ENCODE peak calls at places on chromosomes 3 and 15, in ten cellular contexts. V is AG04450, A is heart right ventricle, M is LNCaP clone FGC, J is HCT116, B is MM.1S, U is uterus, E is OCI-LY7, X is adrenal gland, S is AG10803. Z is an unnamed sample.

GRCh38 chr3:23592961-23593931 is 212.5 kb upstream of the UBE2E1 start:
- DNase-seq in V (no peak), A (no peak), M (peak; percentile 98), J (no peak), B (no peak), U (no peak), E (peak; percentile 78), X (no peak), S (no peak), Z (no peak)

GRCh38 chr3:195770081-195770840 is 41.5 kb downstream of the MUC4 start:
- DNase-seq in V (no peak), A (no peak), M (no peak), J (no peak), B (no peak), U (peak; percentile 7), E (no peak), X (no peak), S (no peak), Z (no peak)

GRCh38 chr3:69791111-69791510 is 51.8 kb downstream of the MITF start:
- DNase-seq in V (no peak), A (peak; percentile 68), M (no peak), J (no peak), B (no peak), U (peak; percentile 84), E (no peak), X (peak; percentile 63), S (peak; percentile 85), Z (peak; percentile 97)

GRCh38 chr3:102025568-102025967 is 176.3 kb downstream of the NFKBIZ start:
- DNase-seq in V (no peak), A (no peak), M (no peak), J (no peak), B (no peak), U (no peak), E (no peak), X (no peak), S (no peak), Z (no peak)

GRCh38 chr15:99371180-99372103 is 120.2 kb downstream of the LRRC28 start:
- DNase-seq in V (no peak), A (no peak), M (no peak), J (no peak), B (peak; percentile 60), U (no peak), E (no peak), X (no peak), S (peak; percentile 66), Z (peak; percentile 22)

GRCh38 chr3:15113468-15113867 is 14.5 kb upstream of the RBSN start:
- DNase-seq in V (no peak), A (no peak), M (no peak), J (no peak), B (no peak), U (no peak), E (no peak), X (no peak), S (no peak), Z (no peak)

GRCh38 chr3:191198886-191199285 is at the start of gene OSTN:
- DNase-seq in V (no peak), A (no peak), M (no peak), J (no peak), B (no peak), U (no peak), E (peak; percentile 15), X (no peak), S (no peak), Z (no peak)

GRCh38 chr3:114380233-114380645 is 86.4 kb downstream of the TIGIT start:
- DNase-seq in V (peak; percentile 82), A (peak; percentile 72), M (no peak), J (peak; percentile 44), B (no peak), U (peak; percentile 73), E (no peak), X (peak; percentile 61), S (peak; percentile 94), Z (peak; percentile 88)

GRCh38 chr15:71239592-71240364 is 124.5 kb downstream of the THSD4 start:
- DNase-seq in V (peak; percentile 39), A (no peak), M (no peak), J (no peak), B (no peak), U (peak; percentile 60), E (no peak), X (no peak), S (no peak), Z (peak; percentile 27)

GRCh38 chr15:99406120-99406519 is 154.8 kb downstream of the LRRC28 start:
- DNase-seq in V (no peak), A (no peak), M (no peak), J (no peak), B (no peak), U (no peak), E (no peak), X (no peak), S (no peak), Z (no peak)

GRCh38 chr3:44416031-44417030 is 61.1 kb downstream of the ZNF445 start:
- DNase-seq in V (no peak), A (no peak), M (no peak), J (no peak), B (no peak), U (no peak), E (no peak), X (no peak), S (no peak), Z (no peak)

GRCh38 chr15:78212546-78213424 is 21.6 kb downstream of the ACSBG1 start:
- DNase-seq in V (no peak), A (peak; percentile 66), M (no peak), J (peak; percentile 41), B (no peak), U (no peak), E (no peak), X (peak; percentile 94), S (peak; percentile 59), Z (peak; percentile 69)

GRCh38 chr3:7779331-7779730 is 722.3 kb upstream of the LMCD1 start:
- DNase-seq in V (no peak), A (no peak), M (no peak), J (peak; percentile 39), B (no peak), U (no peak), E (no peak), X (no peak), S (no peak), Z (peak; percentile 25)

GRCh38 chr3:124034016-124034808 is 42.3 kb upstream of the ROPN1 start:
- DNase-seq in V (no peak), A (peak; percentile 31), M (no peak), J (no peak), B (no peak), U (peak; percentile 36), E (no peak), X (peak; percentile 29), S (no peak), Z (peak; percentile 1)
- H3K4me3 ChIP-seq in V (peak overlapping the region; percentile 71), A (peak overlapping the region; percentile 94), M (peak overlapping the region; percentile 57), J (peak overlapping the region; percentile 38), B (peak overlapping the region; percentile 64), U (peak overlapping the region; percentile 58), E (no peak overlapping the region), X (peak overlapping the region; percentile 83), S (peak overlapping the region; percentile 76), Z (peak overlapping the region; percentile 27)

GRCh38 chr3:63961891-63962290 is 49.7 kb upstream of the SCAANT1 start:
- DNase-seq in V (no peak), A (no peak), M (peak; percentile 46), J (peak; percentile 39), B (peak; percentile 56), U (no peak), E (peak; percentile 62), X (no peak), S (no peak), Z (peak; percentile 59)
- TF ChIP-seq CTCF in V (peak; percentile 76), A (peak; percentile 46), M (peak; percentile 63), J (peak; percentile 51), B (peak; percentile 59), U (peak; percentile 66), E (peak; percentile 79), X (peak; percentile 66), S (peak; percentile 69), Z (peak; percentile 64)

GRCh38 chr3:68620211-68620610 is 312.1 kb downstream of the TAFA4 start:
- DNase-seq in V (no peak), A (no peak), M (peak; percentile 23), J (no peak), B (no peak), U (no peak), E (no peak), X (no peak), S (no peak), Z (no peak)
- H3K4me3 ChIP-seq in V (no peak overlapping the region), A (no peak overlapping the region), M (no peak overlapping the region), J (no peak overlapping the region), B (no peak overlapping the region), U (no peak overlapping the region), E (no peak overlapping the region), X (no peak overlapping the region), S (no peak overlapping the region), Z (no peak overlapping the region)

GRCh38 chr3:194269610-194270145 is 81.5 kb downstream of the CPN2 start:
- DNase-seq in V (no peak), A (peak; percentile 94), M (no peak), J (peak; percentile 27), B (no peak), U (peak; percentile 89), E (no peak), X (peak; percentile 95), S (peak; percentile 44), Z (peak; percentile 72)
- TF ChIP-seq CTCF in V (peak; percentile 46), A (no peak), M (no peak), J (peak; percentile 66), B (no peak), U (peak; percentile 39), E (no peak), X (peak; percentile 78), S (peak; percentile 29), Z (peak; percentile 41)

DNA sequence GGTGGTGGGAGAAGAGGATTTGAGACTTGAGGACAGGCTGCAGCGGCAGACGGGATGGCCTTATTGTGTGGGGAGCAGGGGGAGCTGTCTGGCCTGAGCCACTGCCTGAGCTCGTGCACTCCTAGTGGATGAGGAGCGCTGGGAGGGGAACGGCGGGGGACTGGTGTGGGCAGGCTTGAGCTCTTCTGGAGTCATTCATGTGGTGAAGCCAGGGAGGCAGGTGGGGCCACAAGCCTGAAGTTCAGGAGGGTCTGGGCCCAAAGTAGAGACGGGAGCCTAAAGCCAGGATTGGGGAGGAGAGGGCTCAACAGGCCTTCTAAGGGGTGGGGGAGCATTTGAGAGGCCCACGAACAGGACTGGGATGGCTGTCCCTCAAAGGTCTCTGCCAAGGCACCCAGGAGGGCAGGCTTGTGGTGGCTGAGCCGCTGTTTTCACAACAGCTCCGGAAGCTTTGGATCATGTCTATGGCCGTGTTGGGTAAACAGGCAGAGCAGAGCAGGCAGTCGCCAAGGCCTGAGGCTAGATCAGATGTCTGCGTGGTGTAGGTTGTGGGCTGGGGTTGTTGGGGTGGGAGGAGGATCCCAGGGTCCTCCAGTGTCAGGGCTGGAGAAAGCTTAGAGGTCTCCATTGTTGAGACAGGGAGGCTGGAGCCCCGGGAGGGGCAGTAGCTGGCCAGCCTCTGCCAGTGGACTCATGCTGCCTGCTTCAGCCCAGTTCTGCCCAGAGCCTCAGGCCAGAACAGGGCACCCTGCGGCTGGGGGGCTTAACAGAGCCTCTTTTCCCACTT is 8.2 kb downstream of the PRKCD start:
- DNase-seq in V (no peak), A (no peak), M (no peak), J (no peak), B (no peak), U (no peak), E (peak; percentile 53), X (peak; percentile 62), S (no peak), Z (no peak)
- H3K4me3 ChIP-seq in V (no peak overlapping the region), A (no peak overlapping the region), M (no peak overlapping the region), J (no peak overlapping the region), B (no peak overlapping the region), U (no peak overlapping the region), E (peak overlapping the region; percentile 53), X (peak overlapping the region; percentile 1), S (no peak overlapping the region), Z (no peak overlapping the region)

Z was measured in fibroblast of mammary gland.